ENCODE peak calls at places on chromosomes 2 and 18, in eight cellular contexts. V is bronchial epithelial cell, K is AG10803, J is transverse colon, B is IMR-90, O is Peyer's patch, W is mammary epithelial cell, U is cardiac muscle cell. R is an unnamed sample.

GRCh38 chr18:58391113-58391892 is 237.6 kb downstream of the ALPK2 start:
- DNase-seq in V (no peak), K (peak; percentile 26), J (no peak), B (no peak), O (no peak), W (no peak), U (no peak), R (peak; percentile 70)

GRCh38 chr2:174607989-174608865 is 10.6 kb upstream of the WIPF1 start:
- DNase-seq in V (no peak), K (no peak), J (no peak), B (no peak), O (no peak), W (no peak), U (no peak), R (no peak)

GRCh38 chr2:113966171-113966570 is 76.3 kb downstream of the ACTR3 start:
- DNase-seq in V (no peak), K (no peak), J (no peak), B (no peak), O (no peak), W (no peak), U (no peak), R (no peak)

GRCh38 chr2:239905884-239906654 is 119.1 kb downstream of the NDUFA10 start:
- DNase-seq in V (no peak), K (no peak), J (no peak), B (no peak), O (peak; percentile 31), W (no peak), U (no peak), R (no peak)

GRCh38 chr2:10614940-10615339 is 74.8 kb downstream of the NOL10 start:
- DNase-seq in V (peak; percentile 85), K (peak; percentile 6), J (peak; percentile 35), B (peak; percentile 46), O (no peak), W (peak; percentile 68), U (no peak), R (peak; percentile 9)

GRCh38 chr18:49639643-49640361 is 77.9 kb downstream of the LIPG start:
- DNase-seq in V (no peak), K (no peak), J (no peak), B (no peak), O (no peak), W (no peak), U (no peak), R (no peak)

GRCh38 chr2:31893093-31893492 is 117.7 kb downstream of the MEMO1 start:
- DNase-seq in V (no peak), K (no peak), J (no peak), B (no peak), O (no peak), W (no peak), U (no peak), R (peak; percentile 23)

GRCh38 chr2:17328161-17328560 is 190.1 kb downstream of the RAD51AP2 start:
- DNase-seq in V (no peak), K (no peak), J (no peak), B (no peak), O (no peak), W (no peak), U (no peak), R (no peak)

GRCh38 chr2:60309941-60310680 is 243.3 kb downstream of the BCL11A start:
- DNase-seq in V (no peak), K (no peak), J (no peak), B (no peak), O (no peak), W (no peak), U (no peak), R (no peak)

GRCh38 chr2:8310557-8311455 is 371.1 kb upstream of the ID2 start:
- DNase-seq in V (no peak), K (no peak), J (no peak), B (no peak), O (no peak), W (no peak), U (no peak), R (no peak)

GRCh38 chr2:171909261-171909660 is 13.0 kb upstream of the HAT1 start:
- DNase-seq in V (no peak), K (no peak), J (no peak), B (no peak), O (no peak), W (no peak), U (no peak), R (peak; percentile 71)

GRCh38 chr18:43471873-43472272 is 194.6 kb upstream of the SYT4 start:
- DNase-seq in V (no peak), K (no peak), J (no peak), B (no peak), O (no peak), W (no peak), U (no peak), R (no peak)

GRCh38 chr2:232321817-232322559 is 56.6 kb upstream of the ALPP start:
- DNase-seq in V (no peak), K (no peak), J (peak; percentile 4), B (no peak), O (no peak), W (no peak), U (no peak), R (no peak)

GRCh38 chr18:3748081-3748480 is 298.1 kb downstream of the TGIF1 start:
- DNase-seq in V (no peak), K (no peak), J (no peak), B (no peak), O (no peak), W (no peak), U (no peak), R (no peak)

GRCh38 chr2:82089518-82089917 is 1785.0 kb upstream of the LRRTM1 start:
- DNase-seq in V (no peak), K (no peak), J (no peak), B (no peak), O (no peak), W (no peak), U (no peak), R (no peak)

DNA sequence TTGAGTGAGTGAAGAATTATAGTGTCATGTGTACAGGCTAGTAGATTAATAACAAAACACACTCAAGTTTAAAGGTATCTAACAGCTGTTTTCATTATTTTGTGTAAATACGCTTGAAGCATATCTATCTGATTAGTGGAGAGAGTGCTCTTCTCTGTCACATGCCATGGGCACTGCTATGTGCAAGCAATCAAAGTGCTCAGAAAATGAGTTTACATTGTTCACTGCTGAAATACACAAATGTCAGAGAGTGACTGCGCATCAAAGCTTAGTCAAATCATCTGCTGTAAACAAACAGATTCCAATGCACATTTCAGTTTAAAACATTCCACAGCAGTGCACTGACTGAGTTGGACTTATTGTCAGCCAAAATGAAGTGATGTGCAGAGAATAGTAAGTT is 423.4 kb downstream of the ZEB2 start:
- DNase-seq in V (no peak), K (peak; percentile 13), J (no peak), B (peak; percentile 76), O (no peak), W (no peak), U (no peak), R (no peak)
- H3K4me3 ChIP-seq in V (no peak overlapping the region), K (no peak overlapping the region), J (no peak overlapping the region), B (no peak overlapping the region), O (no peak overlapping the region), W (no peak overlapping the region), U (no peak overlapping the region), R (no peak overlapping the region)

GRCh38 chr2:1707771-1708351 is 36.5 kb downstream of the PXDN start:
- DNase-seq in V (peak; percentile 95), K (peak; percentile 87), J (peak; percentile 55), B (peak; percentile 90), O (no peak), W (peak; percentile 99), U (no peak), R (peak; percentile 88)
- H3K4me3 ChIP-seq in V (no peak overlapping the region), K (peak overlapping the region; percentile 27), J (no peak overlapping the region), B (no peak overlapping the region), O (no peak overlapping the region), W (peak overlapping the region; percentile 26), U (no peak overlapping the region), R (peak overlapping the region; percentile 60)

GRCh38 chr2:146867472-146867986 is 977.3 kb upstream of the ACVR2A start:
- DNase-seq in V (no peak), K (no peak), J (no peak), B (no peak), O (no peak), W (no peak), U (no peak), R (no peak)

GRCh38 chr2:146873056-146873455 is 971.8 kb upstream of the ACVR2A start:
- DNase-seq in V (no peak), K (no peak), J (no peak), B (no peak), O (no peak), W (no peak), U (no peak), R (no peak)

GRCh38 chr2:146873646-146874259 is 971.1 kb upstream of the ACVR2A start:
- DNase-seq in V (peak; percentile 40), K (no peak), J (no peak), B (no peak), O (no peak), W (no peak), U (no peak), R (no peak)

GRCh38 chr2:146869328-146869727 is 975.5 kb upstream of the ACVR2A start:
- DNase-seq in V (no peak), K (no peak), J (no peak), B (no peak), O (no peak), W (no peak), U (no peak), R (no peak)

DNA sequence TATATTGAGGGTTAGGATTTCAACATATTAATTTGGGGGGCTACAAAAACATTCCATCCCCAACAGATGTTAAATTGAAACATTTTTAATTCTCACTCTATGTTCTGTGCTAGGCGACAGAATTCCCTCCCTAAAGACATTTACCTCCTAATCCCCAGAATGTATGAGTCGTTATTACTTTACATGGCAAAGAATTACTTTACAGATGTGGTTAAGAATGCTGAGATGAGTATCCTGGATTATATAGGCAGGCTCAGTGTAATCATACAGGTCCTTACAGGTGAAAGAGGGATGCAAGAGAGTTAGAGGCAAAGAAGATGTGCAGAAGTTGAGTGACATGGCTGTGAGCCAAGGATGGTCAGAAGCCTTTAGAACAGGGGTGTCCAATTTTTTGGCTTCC is 974.1 kb upstream of the ACVR2A start:
- DNase-seq in V (peak; percentile 66), K (no peak), J (no peak), B (no peak), O (no peak), W (peak; percentile 47), U (no peak), R (no peak)
- H3K4me3 ChIP-seq in V (no peak overlapping the region), K (no peak overlapping the region), J (no peak overlapping the region), B (no peak overlapping the region), O (no peak overlapping the region), W (no peak overlapping the region), U (no peak overlapping the region), R (no peak overlapping the region)

DNA sequence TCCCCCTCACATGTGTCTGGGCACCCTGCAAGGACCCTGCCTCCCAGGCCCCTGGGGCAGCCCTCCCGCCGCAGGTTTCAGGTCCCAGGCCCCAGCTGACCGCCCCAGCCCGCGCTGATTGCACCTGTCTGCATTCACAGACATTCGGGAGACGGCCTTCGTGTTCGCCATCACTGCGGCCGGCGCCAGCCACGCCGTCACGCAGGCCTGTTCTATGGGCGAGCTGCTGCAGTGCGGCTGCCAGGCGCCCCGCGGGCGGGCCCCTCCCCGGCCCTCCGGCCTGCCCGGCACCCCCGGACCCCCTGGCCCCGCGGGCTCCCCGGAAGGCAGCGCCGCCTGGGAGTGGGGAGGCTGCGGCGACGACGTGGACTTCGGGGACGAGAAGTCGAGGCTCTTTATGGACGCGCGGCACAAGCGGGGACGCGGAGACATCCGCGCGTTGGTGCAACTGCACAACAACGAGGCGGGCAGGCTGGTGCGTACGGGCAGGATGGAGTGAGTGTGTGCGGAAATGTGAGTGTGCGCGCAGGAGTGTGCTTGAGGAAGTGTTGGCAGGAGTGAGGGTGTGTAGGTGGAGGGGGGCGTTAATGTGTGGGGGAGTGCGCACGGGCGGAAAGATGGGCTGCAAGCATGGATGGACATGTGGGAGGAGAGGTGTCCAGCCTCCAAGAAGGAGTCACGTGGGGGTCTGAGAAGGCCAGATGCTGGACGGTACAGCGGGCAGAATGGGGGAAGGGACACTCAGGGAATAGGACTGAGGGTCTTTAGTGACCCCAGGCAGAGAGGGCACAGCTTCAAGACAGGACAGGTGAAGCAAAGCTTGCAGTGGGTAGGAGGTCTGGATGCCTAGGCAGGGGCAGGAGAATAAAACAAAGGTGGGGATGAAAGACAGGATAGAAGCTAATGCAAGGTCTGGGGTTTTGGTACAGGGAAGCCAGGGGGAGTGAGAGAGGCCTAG is 9.0 kb upstream of the WNT10A start:
- DNase-seq in V (no peak), K (no peak), J (no peak), B (no peak), O (no peak), W (no peak), U (no peak), R (no peak)
- H3K4me3 ChIP-seq in V (no peak overlapping the region), K (no peak overlapping the region), J (peak overlapping the region; percentile 16), B (no peak overlapping the region), O (peak overlapping the region; percentile 53), W (no peak overlapping the region), U (peak overlapping the region; percentile 7), R (no peak overlapping the region)